ENCODE peak calls at places on chromosomes 5 and 9, in five cellular contexts. B is GM12892, R is H1, N is HepG2, L is GM12878. M is an unnamed sample.

GRCh38 chr5:135458921-135459331 is 6.8 kb upstream of the TIFAB start:
- DNase-seq in B (no peak), R (no peak), N (no peak), L (no peak), M (no peak)

GRCh38 chr5:89606901-89607554 is 724.0 kb upstream of the MEF2C start:
- DNase-seq in B (no peak), R (no peak), N (no peak), L (no peak), M (no peak)

GRCh38 chr5:3114467-3114866 is 363.0 kb upstream of the IRX2 start:
- DNase-seq in B (no peak), R (no peak), N (no peak), L (no peak), M (no peak)

GRCh38 chr5:68217476-68217984 is 2.0 kb downstream of the PIK3R1 start:
- DNase-seq in B (no peak), R (no peak), N (no peak), L (no peak), M (no peak)

GRCh38 chr5:2471152-2471879 is 280.2 kb downstream of the IRX2 start:
- DNase-seq in B (no peak), R (no peak), N (no peak), L (no peak), M (no peak)

GRCh38 chr5:16593013-16593412 is 23.8 kb downstream of the RETREG1 start:
- DNase-seq in B (no peak), R (no peak), N (no peak), L (no peak), M (no peak)

GRCh38 chr9:86246752-86247161 is 12.7 kb downstream of the C9orf153 start:
- DNase-seq in B (peak), R (no peak), N (peak), L (peak), M (no peak)

GRCh38 chr5:74919487-74919886 is 53.3 kb upstream of the FAM169A start:
- DNase-seq in B (no peak), R (no peak), N (peak), L (no peak), M (no peak)

GRCh38 chr5:55608595-55608994 is 73.8 kb upstream of the PLPP1 start:
- DNase-seq in B (no peak), R (no peak), N (no peak), L (no peak), M (no peak)

GRCh38 chr9:137987244-137988030 is 109.9 kb downstream of the CACNA1B start:
- DNase-seq in B (no peak), R (peak), N (no peak), L (no peak), M (no peak)

GRCh38 chr9:98997580-98997979 is 53.9 kb downstream of the COL15A1 start:
- DNase-seq in B (no peak), R (no peak), N (no peak), L (no peak), M (no peak)

GRCh38 chr9:133986061-133986460 is 6.1 kb downstream of the VAV2 start:
- DNase-seq in B (no peak), R (no peak), N (no peak), L (no peak), M (no peak)

GRCh38 chr9:20512106-20512505 is 110.2 kb downstream of the MLLT3 start:
- DNase-seq in B (no peak), R (no peak), N (no peak), L (no peak), M (no peak)

GRCh38 chr5:178587793-178588611 is 2.2 kb downstream of the COL23A1 start:
- DNase-seq in B (no peak), R (no peak), N (no peak), L (no peak), M (no peak)

GRCh38 chr5:38831909-38832308 is 13.9 kb upstream of the OSMR start:
- DNase-seq in B (no peak), R (no peak), N (peak), L (no peak), M (no peak)

GRCh38 chr9:70012569-70012968 is 31.1 kb upstream of the MAMDC2 start:
- DNase-seq in B (no peak), R (no peak), N (no peak), L (no peak), M (no peak)

GRCh38 chr5:36236801-36237200 is 4.9 kb downstream of the NADK2 start:
- DNase-seq in B (no peak), R (no peak), N (no peak), L (no peak), M (no peak)

GRCh38 chr9:119509291-119509905 is 140.2 kb upstream of the BRINP1 start:
- DNase-seq in B (no peak), R (no peak), N (no peak), L (no peak), M (no peak)

GRCh38 chr9:114163517-114163924 is 8.2 kb downstream of the COL27A1 start:
- DNase-seq in B (no peak), R (peak), N (peak), L (no peak), M (no peak)

GRCh38 chr5:155091063-155091648 is 77.6 kb downstream of the KIF4B start:
- DNase-seq in B (no peak), R (no peak), N (no peak), L (no peak), M (no peak)

GRCh38 chr5:71836084-71836483 is 117.0 kb downstream of the CARTPT start:
- DNase-seq in B (no peak), R (no peak), N (no peak), L (no peak), M (no peak)

GRCh38 chr9:33782395-33783152 is 12.8 kb upstream of the PRSS3 start:
- DNase-seq in B (no peak), R (no peak), N (no peak), L (no peak), M (no peak)

GRCh38 chr5:129003232-129003631 is 37.9 kb downstream of the SLC27A6 start:
- DNase-seq in B (no peak), R (no peak), N (no peak), L (no peak), M (no peak)

GRCh38 chr9:68749579-68750159 is 44.6 kb downstream of the PIP5K1B start:
- DNase-seq in B (no peak), R (no peak), N (peak), L (no peak), M (no peak)

GRCh38 chr5:149550267-149550582 is 1.0 kb downstream of the CSNK1A1 start:
- DNase-seq in B (no peak), R (no peak), N (no peak), L (no peak), M (no peak)

GRCh38 chr5:136080483-136081180 is 51.8 kb downstream of the TGFBI start:
- DNase-seq in B (peak), R (peak), N (no peak), L (peak), M (peak)

GRCh38 chr9:113538131-113538530 is 74.6 kb downstream of the RGS3 start:
- DNase-seq in B (no peak), R (no peak), N (no peak), L (no peak), M (no peak)

GRCh38 chr5:105956456-105957177 is 1714.1 kb downstream of the EFNA5 start:
- DNase-seq in B (no peak), R (no peak), N (no peak), L (no peak), M (no peak)

GRCh38 chr5:61362796-61363364 is 30.8 kb downstream of the ZSWIM6 start:
- DNase-seq in B (no peak), R (peak), N (no peak), L (no peak), M (no peak)

GRCh38 chr9:95316794-95317118 is 753 bp downstream of the FANCC start:
- DNase-seq in B (peak), R (no peak), N (peak), L (no peak), M (peak)

GRCh38 chr5:1515311-1515920 is 8.3 kb downstream of the LPCAT1 start:
- DNase-seq in B (no peak), R (no peak), N (no peak), L (no peak), M (no peak)

GRCh38 chr9:72037571-72037970 is 22.8 kb downstream of the C9orf57 start:
- DNase-seq in B (no peak), R (no peak), N (no peak), L (no peak), M (no peak)

GRCh38 chr5:135952683-135953082 is 2.1 kb downstream of the LECT2 start:
- DNase-seq in B (no peak), R (no peak), N (peak), L (no peak), M (no peak)

GRCh38 chr9:113956901-113957777 is 81.0 kb downstream of the ZNF618 start:
- DNase-seq in B (no peak), R (no peak), N (no peak), L (no peak), M (no peak)

GRCh38 chr9:86287013-86287412 is 4.7 kb upstream of the ISCA1 start:
- DNase-seq in B (no peak), R (no peak), N (peak), L (no peak), M (no peak)

DNA sequence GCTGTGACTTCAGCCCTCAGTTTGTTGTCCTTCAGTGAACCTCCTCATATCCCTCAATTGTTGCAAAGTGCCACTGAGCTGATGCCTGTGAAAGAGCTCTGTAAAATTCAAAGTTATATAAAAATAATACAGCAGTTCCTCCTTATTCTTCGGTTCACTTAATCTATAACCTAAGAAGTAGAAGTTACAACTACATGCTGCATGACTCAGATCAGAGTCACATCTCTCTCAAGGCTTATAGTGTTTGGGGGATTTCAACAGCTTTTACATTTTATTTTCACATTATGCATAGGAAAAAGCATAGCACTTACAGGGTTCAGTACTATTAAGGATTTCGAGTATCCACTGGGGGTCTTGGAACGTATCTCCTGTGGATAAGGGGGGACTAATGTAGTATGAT is 25.1 kb upstream of the GCNT1 start:
- DNase-seq in B (no peak), R (no peak), N (no peak), L (no peak), M (no peak)
- TF ChIP-seq TAF1 in B (no peak), R (no peak), N (no peak), L (no peak), M (no peak)

DNA sequence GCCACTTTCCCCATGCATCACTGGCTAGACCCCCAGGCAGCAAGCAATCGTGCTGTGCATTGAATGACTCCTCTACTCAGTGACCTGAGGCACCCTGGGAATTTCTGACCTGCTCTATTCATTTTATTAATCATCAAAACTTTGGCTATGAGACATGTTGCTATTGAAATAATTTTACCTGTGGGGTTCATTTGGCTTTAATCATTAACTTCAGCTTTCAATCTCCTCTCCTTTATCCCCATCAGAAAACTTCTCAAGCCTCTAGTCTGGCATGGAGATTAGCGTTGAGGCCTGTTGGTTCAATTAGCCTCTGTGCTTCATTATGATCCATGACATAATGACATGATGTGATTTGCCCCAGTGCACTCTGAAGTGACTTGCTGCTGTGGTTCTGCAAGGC is 429.0 kb downstream of the ZNF608 start:
- DNase-seq in B (no peak), R (no peak), N (no peak), L (no peak), M (no peak)
- TF ChIP-seq POLR2AphosphoS5 in B (no peak), R (no peak), N (no peak), L (no peak), M (no peak)

GRCh38 chr9:125189011-125189360 is 617 bp downstream of the PPP6C start:
- DNase-seq in B (peak), R (no peak), N (no peak), L (no peak), M (no peak)
- TF ChIP-seq POLR2A in B (no peak), R (no peak), N (no peak), L (no peak), M (no peak)

GRCh38 chr9:127931092-127931881 is 710 bp upstream of the PIP5KL1 start:
- DNase-seq in B (no peak), R (peak), N (peak), L (no peak), M (no peak)
- TF ChIP-seq TAF1 in B (no peak), R (no peak), N (no peak), L (no peak), M (no peak)

GRCh38 chr5:43336159-43336558 is 22.9 kb upstream of the HMGCS1 start:
- DNase-seq in B (no peak), R (no peak), N (no peak), L (no peak), M (no peak)

GRCh38 chr5:43332401-43332800 is 19.2 kb upstream of the HMGCS1 start:
- DNase-seq in B (no peak), R (no peak), N (no peak), L (no peak), M (no peak)

GRCh38 chr5:43338856-43339255 is 25.6 kb upstream of the HMGCS1 start:
- DNase-seq in B (no peak), R (no peak), N (no peak), L (no peak), M (no peak)

DNA sequence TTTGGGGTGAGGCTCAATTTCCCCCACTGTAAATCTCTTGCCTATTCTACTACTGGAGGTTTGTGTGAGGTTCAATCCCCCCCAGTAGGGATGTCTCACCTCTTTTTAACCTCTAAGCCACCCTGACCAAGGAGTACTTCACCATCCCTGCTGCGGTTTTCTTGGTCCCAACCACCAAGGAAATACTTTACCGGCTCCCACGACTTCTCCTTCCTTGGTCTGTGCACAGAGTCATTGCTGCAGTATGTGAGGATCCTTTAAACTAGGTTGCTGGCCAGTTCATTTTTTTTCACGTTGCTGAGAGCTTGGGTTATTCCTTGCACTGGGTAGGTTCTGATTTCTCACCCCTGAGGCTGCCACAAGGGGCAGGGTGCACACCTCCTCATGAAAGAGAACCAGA is 22.5 kb upstream of the HMGCS1 start:
- DNase-seq in B (no peak), R (no peak), N (no peak), L (no peak), M (no peak)
- TF ChIP-seq POLR2AphosphoS5 in B (no peak), R (no peak), N (no peak), L (no peak), M (no peak)

GRCh38 chr5:58358436-58358835 is 101.5 kb downstream of the PLK2 start:
- DNase-seq in B (no peak), R (no peak), N (no peak), L (no peak), M (no peak)

GRCh38 chr5:58357799-58358198 is 102.1 kb downstream of the PLK2 start:
- DNase-seq in B (no peak), R (no peak), N (no peak), L (no peak), M (no peak)

GRCh38 chr5:58356662-58357061 is 103.2 kb downstream of the PLK2 start:
- DNase-seq in B (no peak), R (no peak), N (no peak), L (no peak), M (no peak)

GRCh38 chr5:58354827-58355226 is 105.1 kb downstream of the PLK2 start:
- DNase-seq in B (no peak), R (no peak), N (no peak), L (no peak), M (no peak)

GRCh38 chr5:58357121-58357520 is 102.8 kb downstream of the PLK2 start:
- DNase-seq in B (no peak), R (no peak), N (no peak), L (no peak), M (no peak)
- TF ChIP-seq POLR2A in B (no peak), R (no peak), N (no peak), L (no peak), M (no peak)

DNA sequence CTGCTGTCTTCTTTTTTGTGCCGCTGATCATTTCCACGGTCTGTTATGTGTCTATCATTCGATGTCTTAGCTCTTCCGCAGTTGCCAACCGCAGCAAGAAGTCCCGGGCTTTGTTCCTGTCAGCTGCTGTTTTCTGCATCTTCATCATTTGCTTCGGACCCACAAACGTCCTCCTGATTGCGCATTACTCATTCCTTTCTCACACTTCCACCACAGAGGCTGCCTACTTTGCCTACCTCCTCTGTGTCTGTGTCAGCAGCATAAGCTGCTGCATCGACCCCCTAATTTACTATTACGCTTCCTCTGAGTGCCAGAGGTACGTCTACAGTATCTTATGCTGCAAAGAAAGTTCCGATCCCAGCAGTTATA is 17.1 kb downstream of the F2R start:
- DNase-seq in B (no peak), R (no peak), N (no peak), L (peak), M (no peak)
- TF ChIP-seq TAF1 in B (no peak), R (no peak), N (no peak), L (no peak), M (no peak)